ENCODE peak calls at places on chromosomes 4 and X, in nine cellular contexts. W is MG63, Z is H7, C is HL-60, J is hepatocyte, K is HS-27A, L is NCI-H1694 treated with DMSO at 0.1 percent for 48 hours, Q is sigmoid colon, D is NCI-H345. A is an unnamed sample.
A peak's percentile ranks its signal among the peaks of the same experiment; 100 is the strongest.

GRCh38 chr4:137361756-137362470 is 170.4 kb downstream of the PCDH18 start:
- DNase-seq in W (no peak), Z (no peak), C (no peak), J (no peak), K (no peak), L (no peak), Q (no peak), D (no peak), A (no peak)

GRCh38 chrX:27163236-27163635 is 299.9 kb downstream of the PPP4R3C start:
- DNase-seq in W (no peak), Z (no peak), C (no peak), J (no peak), K (no peak), L (no peak), Q (no peak), D (no peak), A (no peak)

GRCh38 chrX:15143050-15143824 is 126.6 kb downstream of the ASB9 start:
- DNase-seq in W (peak; percentile 11), Z (peak; percentile 49), C (peak; percentile 26), J (peak; percentile 70), K (no peak), L (peak; percentile 3), Q (no peak), D (peak; percentile 39), A (peak; percentile 37)

GRCh38 chr4:44632089-44632488 is 19.3 kb downstream of the YIPF7 start:
- DNase-seq in W (no peak), Z (no peak), C (no peak), J (no peak), K (no peak), L (no peak), Q (no peak), D (no peak), A (no peak)

GRCh38 chrX:154603438-154604430 is 15.3 kb downstream of the CTAG1B start:
- DNase-seq in W (peak; percentile 87), Z (no peak), C (no peak), J (peak; percentile 23), K (peak; percentile 72), L (no peak), Q (no peak), D (peak; percentile 3), A (no peak)

GRCh38 chrX:11269996-11270395 is 23.2 kb upstream of the AMELX start:
- DNase-seq in W (peak; percentile 42), Z (no peak), C (no peak), J (no peak), K (no peak), L (no peak), Q (no peak), D (no peak), A (no peak)

GRCh38 chr4:142901166-142901662 is 55.1 kb upstream of the INPP4B start:
- DNase-seq in W (peak; percentile 3), Z (no peak), C (no peak), J (no peak), K (peak; percentile 9), L (no peak), Q (no peak), D (peak; percentile 1), A (no peak)

GRCh38 chr4:3124070-3124767 is 49.7 kb downstream of the HTT start:
- DNase-seq in W (no peak), Z (no peak), C (no peak), J (no peak), K (no peak), L (no peak), Q (no peak), D (no peak), A (no peak)

GRCh38 chr4:54657194-54657555 is 582 bp upstream of the KIT start:
- DNase-seq in W (no peak), Z (peak; percentile 77), C (no peak), J (no peak), K (no peak), L (no peak), Q (no peak), D (peak; percentile 70), A (peak; percentile 78)

A was measured in NCI-H1417.